ENCODE peak calls at places on chromosomes 16 and 17, in seven cellular contexts. One of them, this sample, is unnamed.

GRCh38 chr17:15958484-15958854 is 13.5 kb downstream of the ADORA2B start:
- DNase-seq in spleen: peak; percentile 23
- DNase-seq in GM12892: no peak
- DNase-seq in A549: no peak
- DNase-seq in transverse colon: no peak
- DNase-seq in heart left ventricle: no peak
- DNase-seq in IMR-90: no peak
- DNase-seq in this sample: no peak

GRCh38 chr17:80720624-80721577 is 176.3 kb downstream of the RPTOR start:
- DNase-seq in spleen: no peak
- DNase-seq in GM12892: no peak
- DNase-seq in A549: peak; percentile 78
- DNase-seq in transverse colon: peak; percentile 37
- DNase-seq in heart left ventricle: no peak
- DNase-seq in IMR-90: peak; percentile 86
- DNase-seq in this sample: peak; percentile 61

GRCh38 chr16:67713647-67714273 is 5.4 kb downstream of the GFOD2 start:
- DNase-seq in spleen: peak; percentile 6
- DNase-seq in GM12892: no peak
- DNase-seq in A549: no peak
- DNase-seq in transverse colon: peak; percentile 30
- DNase-seq in heart left ventricle: no peak
- DNase-seq in IMR-90: no peak
- DNase-seq in this sample: no peak

GRCh38 chr17:48134912-48135480 is 27.4 kb downstream of the SNX11 start:
- DNase-seq in spleen: no peak
- DNase-seq in GM12892: no peak
- DNase-seq in A549: no peak
- DNase-seq in transverse colon: no peak
- DNase-seq in heart left ventricle: no peak
- DNase-seq in IMR-90: no peak
- DNase-seq in this sample: no peak

GRCh38 chr17:5049314-5049819 is 14.1 kb upstream of the SLC52A1 start:
- DNase-seq in spleen: peak; percentile 87
- DNase-seq in GM12892: no peak
- DNase-seq in A549: no peak
- DNase-seq in transverse colon: peak; percentile 46
- DNase-seq in heart left ventricle: no peak
- DNase-seq in IMR-90: no peak
- DNase-seq in this sample: no peak

GRCh38 chr16:53829186-53829747 is 125.3 kb downstream of the FTO start:
- DNase-seq in spleen: no peak
- DNase-seq in GM12892: no peak
- DNase-seq in A549: no peak
- DNase-seq in transverse colon: no peak
- DNase-seq in heart left ventricle: no peak
- DNase-seq in IMR-90: peak; percentile 71
- DNase-seq in this sample: no peak

GRCh38 chr17:55758171-55758570 is 7.3 kb downstream of the PCTP start:
- DNase-seq in spleen: no peak
- DNase-seq in GM12892: no peak
- DNase-seq in A549: no peak
- DNase-seq in transverse colon: no peak
- DNase-seq in heart left ventricle: no peak
- DNase-seq in IMR-90: no peak
- DNase-seq in this sample: no peak

GRCh38 chr16:57123969-57124674 is 31.7 kb downstream of the CPNE2 start:
- DNase-seq in spleen: no peak
- DNase-seq in GM12892: no peak
- DNase-seq in A549: no peak
- DNase-seq in transverse colon: no peak
- DNase-seq in heart left ventricle: no peak
- DNase-seq in IMR-90: no peak
- DNase-seq in this sample: no peak

GRCh38 chr16:73041644-73042043 is 6.3 kb downstream of the ZFHX3 start:
- DNase-seq in spleen: no peak
- DNase-seq in GM12892: no peak
- DNase-seq in A549: no peak
- DNase-seq in transverse colon: no peak
- DNase-seq in heart left ventricle: no peak
- DNase-seq in IMR-90: no peak
- DNase-seq in this sample: no peak

GRCh38 chr17:59372138-59372751 is 40.8 kb downstream of the YPEL2 start:
- DNase-seq in spleen: no peak
- DNase-seq in GM12892: no peak
- DNase-seq in A549: no peak
- DNase-seq in transverse colon: peak; percentile 68
- DNase-seq in heart left ventricle: no peak
- DNase-seq in IMR-90: peak; percentile 54
- DNase-seq in this sample: no peak

GRCh38 chr17:7886227-7887037 is 2.2 kb upstream of the CHD3 start:
- DNase-seq in spleen: no peak
- DNase-seq in GM12892: no peak
- DNase-seq in A549: peak; percentile 51
- DNase-seq in transverse colon: peak; percentile 51
- DNase-seq in heart left ventricle: no peak
- DNase-seq in IMR-90: peak; percentile 7
- DNase-seq in this sample: peak; percentile 45

GRCh38 chr16:66476328-66477027 is 49.4 kb downstream of the BEAN1 start:
- DNase-seq in spleen: peak; percentile 82
- DNase-seq in GM12892: no peak
- DNase-seq in A549: peak; percentile 25
- DNase-seq in transverse colon: no peak
- DNase-seq in heart left ventricle: no peak
- DNase-seq in IMR-90: no peak
- DNase-seq in this sample: peak; percentile 38

GRCh38 chr17:29111816-29112499 is 68.2 kb downstream of the MYO18A start:
- DNase-seq in spleen: peak; percentile 90
- DNase-seq in GM12892: peak; percentile 70
- DNase-seq in A549: peak; percentile 65
- DNase-seq in transverse colon: peak; percentile 68
- DNase-seq in heart left ventricle: peak; percentile 86
- DNase-seq in IMR-90: peak; percentile 55
- DNase-seq in this sample: peak; percentile 56

GRCh38 chr16:88421871-88422433 is 31.1 kb upstream of the ZFPM1 start:
- DNase-seq in spleen: no peak
- DNase-seq in GM12892: no peak
- DNase-seq in A549: no peak
- DNase-seq in transverse colon: no peak
- DNase-seq in heart left ventricle: no peak
- DNase-seq in IMR-90: no peak
- DNase-seq in this sample: no peak

GRCh38 chr17:4693416-4693815 is 10.5 kb downstream of the PELP1 start:
- DNase-seq in spleen: no peak
- DNase-seq in GM12892: no peak
- DNase-seq in A549: no peak
- DNase-seq in transverse colon: no peak
- DNase-seq in heart left ventricle: no peak
- DNase-seq in IMR-90: no peak
- DNase-seq in this sample: no peak

GRCh38 chr16:54930034-54930938 is at the start of gene IRX5:
- DNase-seq in spleen: peak; percentile 86
- DNase-seq in GM12892: peak; percentile 21
- DNase-seq in A549: peak; percentile 96
- DNase-seq in transverse colon: peak; percentile 65
- DNase-seq in heart left ventricle: peak; percentile 93
- DNase-seq in IMR-90: peak; percentile 81
- DNase-seq in this sample: peak; percentile 96

GRCh38 chr16:83143788-83144187 is 517.0 kb downstream of the CDH13 start:
- DNase-seq in spleen: no peak
- DNase-seq in GM12892: no peak
- DNase-seq in A549: no peak
- DNase-seq in transverse colon: peak; percentile 9
- DNase-seq in heart left ventricle: no peak
- DNase-seq in IMR-90: peak; percentile 82
- DNase-seq in this sample: no peak

DNA sequence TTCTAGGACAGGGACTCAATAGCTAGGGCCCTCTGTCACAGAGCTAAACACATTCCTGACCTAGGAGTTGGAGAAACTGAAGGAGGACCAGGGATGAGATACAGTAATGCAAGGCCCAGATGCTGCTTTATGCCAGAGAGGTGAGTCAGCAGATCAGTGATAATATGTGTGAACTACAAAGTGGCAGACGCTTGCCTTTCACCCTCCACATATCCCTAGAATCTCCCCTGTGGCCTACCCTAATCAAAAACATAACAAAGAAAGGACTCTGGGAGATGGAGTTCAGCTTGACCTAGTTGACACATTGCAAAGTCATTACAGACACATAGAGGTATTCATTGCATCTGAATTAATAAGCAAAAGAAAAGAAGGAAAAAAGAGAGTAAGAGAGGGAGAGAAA is 417.6 kb upstream of the DYNLRB2 start:
- DNase-seq in spleen: no peak
- DNase-seq in GM12892: no peak
- DNase-seq in A549: no peak
- DNase-seq in transverse colon: no peak
- DNase-seq in heart left ventricle: no peak
- DNase-seq in IMR-90: no peak
- DNase-seq in this sample: no peak
- TF ChIP-seq POLR2A in spleen: no peak
- TF ChIP-seq POLR2A in GM12892: no peak
- TF ChIP-seq POLR2A in A549: no peak
- TF ChIP-seq POLR2A in transverse colon: no peak
- TF ChIP-seq POLR2A in heart left ventricle: no peak
- TF ChIP-seq POLR2A in IMR-90: no peak
- TF ChIP-seq POLR2A in this sample: no peak

DNA sequence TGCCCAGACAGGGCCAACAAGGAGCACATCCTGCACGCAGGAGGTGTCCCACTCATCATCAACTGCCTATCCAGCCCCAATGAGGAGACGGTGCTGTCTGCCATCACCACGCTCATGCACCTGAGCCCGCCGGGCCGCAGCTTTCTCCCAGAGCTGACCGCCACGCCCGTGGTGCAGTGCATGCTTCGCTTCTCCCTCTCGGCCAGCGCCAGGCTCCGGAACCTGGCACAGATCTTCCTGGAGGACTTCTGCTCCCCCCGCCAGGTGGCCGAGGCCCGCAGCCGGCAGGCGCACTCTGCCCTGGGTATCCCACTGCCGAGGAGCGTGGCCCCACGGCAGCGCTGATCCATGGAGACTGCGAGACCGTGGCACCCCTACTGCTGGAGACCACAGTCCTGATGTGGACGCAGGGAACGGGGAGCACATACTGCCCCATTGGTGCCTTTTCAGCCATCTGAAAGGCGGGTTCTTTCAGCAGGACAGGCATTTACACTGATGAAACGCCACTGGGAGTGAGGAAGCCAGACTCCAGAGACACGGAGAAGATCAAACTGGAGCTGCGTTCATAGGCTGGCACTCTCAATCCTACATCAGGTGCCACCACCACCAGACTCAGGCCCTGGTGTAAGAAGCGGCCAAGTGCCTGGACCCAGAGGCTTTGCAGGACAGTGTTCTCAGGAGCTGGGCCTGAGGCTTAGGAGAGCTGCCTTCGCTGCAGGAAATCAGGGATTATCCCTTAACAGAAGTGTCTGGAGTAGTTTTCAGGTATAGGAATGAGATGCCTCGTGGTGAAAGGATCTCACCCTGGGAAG is 2.6 kb downstream of the NT5C start:
- DNase-seq in spleen: peak; percentile 75
- DNase-seq in GM12892: no peak
- DNase-seq in A549: no peak
- DNase-seq in transverse colon: no peak
- DNase-seq in heart left ventricle: no peak
- DNase-seq in IMR-90: no peak
- DNase-seq in this sample: no peak
- TF ChIP-seq POLR2A in spleen: no peak
- TF ChIP-seq POLR2A in GM12892: peak; percentile 63
- TF ChIP-seq POLR2A in A549: no peak
- TF ChIP-seq POLR2A in transverse colon: no peak
- TF ChIP-seq POLR2A in heart left ventricle: no peak
- TF ChIP-seq POLR2A in IMR-90: no peak
- TF ChIP-seq POLR2A in this sample: no peak

GRCh38 chr16:30652005-30652296 is 1.2 kb downstream of the PRR14 start:
- DNase-seq in spleen: no peak
- DNase-seq in GM12892: no peak
- DNase-seq in A549: no peak
- DNase-seq in transverse colon: no peak
- DNase-seq in heart left ventricle: no peak
- DNase-seq in IMR-90: no peak
- DNase-seq in this sample: no peak

GRCh38 chr16:30651124-30652004 is 604 bp downstream of the PRR14 start:
- DNase-seq in spleen: peak; percentile 95
- DNase-seq in GM12892: peak; percentile 94
- DNase-seq in A549: peak; percentile 73
- DNase-seq in transverse colon: peak; percentile 80
- DNase-seq in heart left ventricle: peak; percentile 87
- DNase-seq in IMR-90: peak; percentile 46
- DNase-seq in this sample: peak; percentile 75

GRCh38 chr16:30649725-30650368 is 913 bp upstream of the PRR14 start:
- DNase-seq in spleen: peak; percentile 91
- DNase-seq in GM12892: no peak
- DNase-seq in A549: no peak
- DNase-seq in transverse colon: no peak
- DNase-seq in heart left ventricle: peak; percentile 76
- DNase-seq in IMR-90: no peak
- DNase-seq in this sample: no peak

GRCh38 chr16:30652718-30653117 is 2.0 kb downstream of the PRR14 start:
- DNase-seq in spleen: peak; percentile 76
- DNase-seq in GM12892: no peak
- DNase-seq in A549: no peak
- DNase-seq in transverse colon: no peak
- DNase-seq in heart left ventricle: no peak
- DNase-seq in IMR-90: no peak
- DNase-seq in this sample: no peak

DNA sequence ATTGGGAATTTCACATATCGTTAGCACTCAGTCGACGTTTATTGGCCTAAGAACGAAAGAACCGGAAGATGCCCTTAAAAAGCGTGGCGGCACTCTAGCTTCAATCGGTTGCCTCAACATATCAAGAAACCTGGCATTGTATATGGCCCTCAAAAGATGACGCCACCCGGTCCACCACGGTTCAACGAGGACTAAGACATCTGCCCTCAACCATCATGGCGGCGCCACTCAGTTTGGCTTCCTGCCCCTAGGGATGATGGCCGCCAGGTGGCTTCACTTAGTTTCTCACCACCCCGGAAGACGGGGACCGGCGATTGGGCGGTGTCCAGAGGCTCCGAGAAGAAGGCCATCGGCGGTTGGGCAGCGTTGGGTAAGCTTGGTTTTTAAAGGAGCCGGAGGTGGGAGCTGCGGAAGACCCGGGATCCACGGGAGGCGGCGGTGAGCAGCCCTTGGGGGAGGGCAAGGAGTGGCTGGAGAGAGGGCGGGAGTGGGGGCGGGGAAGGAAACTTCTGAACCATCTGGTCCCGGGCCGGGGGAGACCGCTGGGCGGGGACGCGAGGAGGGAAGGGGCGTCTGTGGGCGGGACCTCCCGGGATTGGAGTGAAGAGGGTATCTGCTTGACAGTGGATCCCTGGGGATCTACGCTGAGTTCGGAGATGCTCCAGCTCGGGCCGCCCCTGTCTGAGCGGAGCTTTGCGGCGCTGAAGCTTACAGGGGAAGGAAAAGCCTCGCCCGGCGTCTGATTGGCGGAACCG is at the start of gene PRR14:
- DNase-seq in spleen: peak; percentile 100
- DNase-seq in GM12892: peak; percentile 91
- DNase-seq in A549: peak; percentile 99
- DNase-seq in transverse colon: peak; percentile 100
- DNase-seq in heart left ventricle: peak; percentile 100
- DNase-seq in IMR-90: peak; percentile 99
- DNase-seq in this sample: peak; percentile 94
- TF ChIP-seq POLR2A in spleen: peak; percentile 30
- TF ChIP-seq POLR2A in GM12892: peak; percentile 50
- TF ChIP-seq POLR2A in A549: no peak
- TF ChIP-seq POLR2A in transverse colon: peak; percentile 45
- TF ChIP-seq POLR2A in heart left ventricle: peak; percentile 32
- TF ChIP-seq POLR2A in IMR-90: no peak
- TF ChIP-seq POLR2A in this sample: no peak

GRCh38 chr16:30954993-30955392 is 2.6 kb upstream of the SETD1A start:
- DNase-seq in spleen: no peak
- DNase-seq in GM12892: no peak
- DNase-seq in A549: no peak
- DNase-seq in transverse colon: no peak
- DNase-seq in heart left ventricle: no peak
- DNase-seq in IMR-90: no peak
- DNase-seq in this sample: no peak
- TF ChIP-seq POLR2A in spleen: no peak
- TF ChIP-seq POLR2A in GM12892: no peak
- TF ChIP-seq POLR2A in A549: no peak
- TF ChIP-seq POLR2A in transverse colon: no peak
- TF ChIP-seq POLR2A in heart left ventricle: no peak
- TF ChIP-seq POLR2A in IMR-90: no peak
- TF ChIP-seq POLR2A in this sample: no peak